ENCODE peak calls at places on chromosomes 12 and 14, in eight cellular contexts. I is stimulated activated CD8-positive, alpha-beta memory T cell treated with anti-CD3 and anti-CD28 coated beads, Interleukin-2, amount 100 ng/mL, for 1 hour; V is NCI-H1436; A is Right ventricle myocardium superior; E is left lung; Y is activated CD4-positive, alpha-beta T cell treated with anti-CD3 and anti-CD28 coated beads, Interleukin-2, amount 10 ng/mL, durations not matched to agents 7 days and 5 days; O is GM23248; Q is GM20000. G is an unnamed sample.
A peak's percentile ranks its signal among the peaks of the same experiment; 100 is the strongest.

GRCh38 chr14:75088566-75089373 is 19.3 kb downstream of the ZC2HC1C start:
- DNase-seq in I (no peak), V (peak; percentile 17), A (no peak), E (no peak), Y (peak; percentile 73), O (peak; percentile 76), Q (peak; percentile 45), G (no peak)

GRCh38 chr12:32400866-32401265 is 1.5 kb downstream of the FGD4 start:
- DNase-seq in I (no peak), V (no peak), A (no peak), E (no peak), Y (no peak), O (no peak), Q (no peak), G (no peak)

GRCh38 chr14:98345186-98345585 is 926.8 kb downstream of the BCL11B start:
- DNase-seq in I (no peak), V (no peak), A (no peak), E (no peak), Y (no peak), O (no peak), Q (no peak), G (no peak)

GRCh38 chr12:75913502-75914110 is 118.0 kb downstream of the PHLDA1 start:
- DNase-seq in I (no peak), V (no peak), A (peak; percentile 44), E (no peak), Y (no peak), O (no peak), Q (no peak), G (no peak)

GRCh38 chr12:98998697-98999299 is 353.7 kb downstream of the APAF1 start:
- DNase-seq in I (no peak), V (peak; percentile 57), A (no peak), E (no peak), Y (no peak), O (peak; percentile 68), Q (peak; percentile 45), G (no peak)

GRCh38 chr14:104080557-104081492 is 4.7 kb upstream of the ASPG start:
- DNase-seq in I (no peak), V (no peak), A (peak; percentile 40), E (no peak), Y (no peak), O (no peak), Q (peak; percentile 10), G (peak; percentile 64)

GRCh38 chr14:65470404-65470880 is 57.9 kb downstream of the FUT8 start:
- DNase-seq in I (no peak), V (no peak), A (no peak), E (peak; percentile 74), Y (no peak), O (no peak), Q (no peak), G (no peak)

GRCh38 chr12:98578392-98578791 is 15.1 kb upstream of the SLC25A3 start:
- DNase-seq in I (no peak), V (no peak), A (no peak), E (no peak), Y (no peak), O (no peak), Q (no peak), G (no peak)

GRCh38 chr14:90959344-90959743 is 101.1 kb downstream of the RPS6KA5 start:
- DNase-seq in I (no peak), V (no peak), A (no peak), E (no peak), Y (no peak), O (no peak), Q (no peak), G (no peak)

GRCh38 chr14:85536835-85537195 is 6.9 kb downstream of the FLRT2 start:
- DNase-seq in I (no peak), V (no peak), A (no peak), E (no peak), Y (no peak), O (peak; percentile 55), Q (no peak), G (no peak)

GRCh38 chr12:55974308-55974724 is 438 bp downstream of the RAB5B start:
- DNase-seq in I (no peak), V (no peak), A (no peak), E (no peak), Y (peak; percentile 53), O (peak; percentile 73), Q (peak; percentile 44), G (no peak)

GRCh38 chr12:71440393-71441349 is 1.1 kb downstream of the LGR5 start:
- DNase-seq in I (no peak), V (no peak), A (no peak), E (peak; percentile 50), Y (no peak), O (peak; percentile 26), Q (peak; percentile 26), G (no peak)

GRCh38 chr12:124940393-124941169 is 26.1 kb upstream of the UBC start:
- DNase-seq in I (peak; percentile 59), V (no peak), A (peak; percentile 94), E (peak; percentile 94), Y (peak; percentile 89), O (peak; percentile 98), Q (peak; percentile 79), G (peak; percentile 94)

GRCh38 chr12:70783455-70783854 is 137.1 kb downstream of the PTPRR start:
- DNase-seq in I (no peak), V (no peak), A (no peak), E (no peak), Y (no peak), O (no peak), Q (no peak), G (no peak)

GRCh38 chr14:65255583-65256443 is 153.5 kb upstream of the MAX start:
- DNase-seq in I (no peak), V (no peak), A (no peak), E (no peak), Y (peak; percentile 13), O (no peak), Q (no peak), G (no peak)

GRCh38 chr12:57229041-57229633 is 374 bp upstream of the SHMT2 start:
- DNase-seq in I (no peak), V (no peak), A (no peak), E (no peak), Y (peak; percentile 36), O (peak; percentile 51), Q (no peak), G (no peak)

GRCh38 chr14:35818346-35819115 is 7.6 kb upstream of the BRMS1L start:
- DNase-seq in I (no peak), V (peak; percentile 20), A (no peak), E (no peak), Y (peak; percentile 39), O (peak; percentile 69), Q (peak; percentile 40), G (no peak)

GRCh38 chr14:89486961-89487360 is 69.9 kb upstream of the FOXN3 start:
- DNase-seq in I (no peak), V (no peak), A (no peak), E (no peak), Y (no peak), O (no peak), Q (no peak), G (no peak)

GRCh38 chr12:54592316-54592715 is 3.9 kb upstream of the PPP1R1A start:
- DNase-seq in I (no peak), V (no peak), A (no peak), E (no peak), Y (no peak), O (peak; percentile 53), Q (no peak), G (no peak)

GRCh38 chr12:77645966-77646598 is 184.6 kb upstream of the NAV3 start:
- DNase-seq in I (no peak), V (no peak), A (no peak), E (no peak), Y (no peak), O (no peak), Q (peak; percentile 4), G (no peak)

GRCh38 chr12:21073822-21074460 is 57.1 kb upstream of the SLCO1B1 start:
- DNase-seq in I (no peak), V (no peak), A (no peak), E (no peak), Y (no peak), O (peak; percentile 46), Q (no peak), G (no peak)

GRCh38 chr12:50979369-50980052 is 27.2 kb downstream of the HIGD1C start:
- DNase-seq in I (no peak), V (no peak), A (no peak), E (no peak), Y (peak; percentile 44), O (no peak), Q (peak; percentile 41), G (no peak)

GRCh38 chr14:99119554-99119953 is 152.4 kb downstream of the BCL11B start:
- DNase-seq in I (no peak), V (no peak), A (no peak), E (no peak), Y (no peak), O (no peak), Q (no peak), G (no peak)

GRCh38 chr14:79395061-79395460 is 816.2 kb downstream of the DIO2 start:
- DNase-seq in I (no peak), V (no peak), A (no peak), E (no peak), Y (no peak), O (peak; percentile 8), Q (no peak), G (no peak)

GRCh38 chr14:102057480-102058114 is 29.2 kb downstream of the HSP90AA1 start:
- DNase-seq in I (no peak), V (no peak), A (no peak), E (peak; percentile 27), Y (no peak), O (no peak), Q (no peak), G (no peak)

GRCh38 chr12:59938190-59938962 is 342.5 kb downstream of the SLC16A7 start:
- DNase-seq in I (no peak), V (no peak), A (no peak), E (no peak), Y (no peak), O (no peak), Q (no peak), G (no peak)

GRCh38 chr12:106078358-106079025 is 60.3 kb downstream of the NUAK1 start:
- DNase-seq in I (no peak), V (no peak), A (peak; percentile 80), E (no peak), Y (no peak), O (peak; percentile 97), Q (no peak), G (no peak)

GRCh38 chr14:58765375-58765774 is 127.6 kb downstream of the DACT1 start:
- DNase-seq in I (no peak), V (no peak), A (peak; percentile 49), E (no peak), Y (no peak), O (no peak), Q (no peak), G (no peak)

GRCh38 chr12:90280033-90280432 is 571.4 kb upstream of the ATP2B1 start:
- DNase-seq in I (no peak), V (no peak), A (no peak), E (no peak), Y (no peak), O (peak; percentile 76), Q (no peak), G (no peak)

GRCh38 chr12:111033281-111034147 is 113.1 kb upstream of the MYL2 start:
- DNase-seq in I (no peak), V (no peak), A (no peak), E (no peak), Y (no peak), O (no peak), Q (no peak), G (no peak)

GRCh38 chr14:55129086-55129427 is at the start of gene LGALS3:
- DNase-seq in I (no peak), V (no peak), A (peak; percentile 91), E (peak; percentile 97), Y (peak; percentile 37), O (peak; percentile 88), Q (peak; percentile 92), G (peak; percentile 93)

GRCh38 chr12:6925543-6926279 is 2.0 kb upstream of the ATN1 start:
- DNase-seq in I (no peak), V (no peak), A (peak; percentile 81), E (no peak), Y (no peak), O (peak; percentile 92), Q (no peak), G (peak; percentile 80)

GRCh38 chr14:93794756-93795155 is 6.5 kb upstream of the PRIMA1 start:
- DNase-seq in I (no peak), V (no peak), A (no peak), E (no peak), Y (no peak), O (no peak), Q (no peak), G (no peak)

G was measured in Right ventricle myocardium inferior.